ENCODE peak calls at places on chromosome 15, in nine cellular contexts. One of them, this sample, is unnamed.

GRCh38 chr15:98823012-98823458 is 174.7 kb downstream of the IGF1R start:
- DNase-seq in transverse colon: no peak
- DNase-seq in ovary: no peak
- DNase-seq in spleen: no peak
- DNase-seq in endothelial cell of umbilical vein: peak; percentile 59
- DNase-seq in A549: no peak
- DNase-seq in lower leg skin: no peak
- DNase-seq in gastrocnemius medialis: no peak
- DNase-seq in testis: no peak
- DNase-seq in this sample: no peak

GRCh38 chr15:62306851-62307504 is 141.9 kb upstream of the C2CD4B start:
- DNase-seq in A549: peak; percentile 87
- DNase-seq in transverse colon: peak; percentile 44
- DNase-seq in ovary: peak; percentile 32
- DNase-seq in testis: peak; percentile 80
- DNase-seq in endothelial cell of umbilical vein: peak; percentile 70
- DNase-seq in spleen: no peak
- DNase-seq in gastrocnemius medialis: peak; percentile 37
- DNase-seq in lower leg skin: peak; percentile 28
- DNase-seq in this sample: peak; percentile 45

GRCh38 chr15:76183906-76184639 is 124.3 kb downstream of the TMEM266 start:
- DNase-seq in ovary: no peak
- DNase-seq in endothelial cell of umbilical vein: no peak
- DNase-seq in lower leg skin: no peak
- DNase-seq in A549: no peak
- DNase-seq in transverse colon: no peak
- DNase-seq in testis: no peak
- DNase-seq in spleen: no peak
- DNase-seq in gastrocnemius medialis: no peak
- DNase-seq in this sample: no peak

GRCh38 chr15:48112242-48112641 is 8.5 kb upstream of the SLC24A5 start:
- DNase-seq in A549: no peak
- DNase-seq in gastrocnemius medialis: no peak
- DNase-seq in transverse colon: no peak
- DNase-seq in spleen: no peak
- DNase-seq in lower leg skin: no peak
- DNase-seq in testis: no peak
- DNase-seq in ovary: no peak
- DNase-seq in endothelial cell of umbilical vein: peak; percentile 49
- DNase-seq in this sample: peak; percentile 17

GRCh38 chr15:40312370-40313158 is 4.8 kb upstream of the PLCB2 start:
- DNase-seq in testis: no peak
- DNase-seq in gastrocnemius medialis: no peak
- DNase-seq in spleen: peak; percentile 32
- DNase-seq in transverse colon: no peak
- DNase-seq in lower leg skin: no peak
- DNase-seq in endothelial cell of umbilical vein: no peak
- DNase-seq in ovary: no peak
- DNase-seq in A549: no peak
- DNase-seq in this sample: no peak

GRCh38 chr15:29883126-29883525 is 60.9 kb upstream of the TJP1 start:
- DNase-seq in A549: no peak
- DNase-seq in spleen: no peak
- DNase-seq in gastrocnemius medialis: no peak
- DNase-seq in lower leg skin: no peak
- DNase-seq in testis: no peak
- DNase-seq in ovary: no peak
- DNase-seq in endothelial cell of umbilical vein: no peak
- DNase-seq in transverse colon: no peak
- DNase-seq in this sample: no peak

GRCh38 chr15:40055576-40056293 is 16.8 kb upstream of the SRP14 start:
- DNase-seq in endothelial cell of umbilical vein: no peak
- DNase-seq in gastrocnemius medialis: peak; percentile 77
- DNase-seq in ovary: no peak
- DNase-seq in transverse colon: no peak
- DNase-seq in lower leg skin: no peak
- DNase-seq in A549: no peak
- DNase-seq in testis: no peak
- DNase-seq in spleen: peak; percentile 75
- DNase-seq in this sample: no peak

GRCh38 chr15:41513282-41514227 is at the start of gene LTK:
- DNase-seq in ovary: no peak
- DNase-seq in transverse colon: peak; percentile 52
- DNase-seq in gastrocnemius medialis: no peak
- DNase-seq in endothelial cell of umbilical vein: no peak
- DNase-seq in testis: peak; percentile 47
- DNase-seq in lower leg skin: no peak
- DNase-seq in A549: no peak
- DNase-seq in spleen: no peak
- DNase-seq in this sample: peak; percentile 46

GRCh38 chr15:91456921-91457320 is 356.9 kb downstream of the SV2B start:
- DNase-seq in lower leg skin: no peak
- DNase-seq in gastrocnemius medialis: no peak
- DNase-seq in spleen: no peak
- DNase-seq in A549: no peak
- DNase-seq in testis: no peak
- DNase-seq in endothelial cell of umbilical vein: no peak
- DNase-seq in transverse colon: no peak
- DNase-seq in ovary: no peak
- DNase-seq in this sample: no peak

GRCh38 chr15:72118400-72118978 is at the start of gene SENP8:
- DNase-seq in testis: peak; percentile 89
- DNase-seq in endothelial cell of umbilical vein: no peak
- DNase-seq in spleen: no peak
- DNase-seq in gastrocnemius medialis: no peak
- DNase-seq in transverse colon: no peak
- DNase-seq in lower leg skin: no peak
- DNase-seq in A549: peak; percentile 87
- DNase-seq in ovary: no peak
- DNase-seq in this sample: no peak

GRCh38 chr15:72116680-72117447 is 1.1 kb downstream of the MYO9A start:
- DNase-seq in transverse colon: peak; percentile 33
- DNase-seq in A549: peak; percentile 28
- DNase-seq in testis: peak; percentile 62
- DNase-seq in endothelial cell of umbilical vein: peak; percentile 64
- DNase-seq in spleen: no peak
- DNase-seq in ovary: peak; percentile 47
- DNase-seq in gastrocnemius medialis: peak; percentile 20
- DNase-seq in lower leg skin: peak; percentile 53
- DNase-seq in this sample: peak; percentile 60

GRCh38 chr15:72117448-72117697 is 577 bp downstream of the MYO9A start:
- DNase-seq in gastrocnemius medialis: peak; percentile 69
- DNase-seq in endothelial cell of umbilical vein: no peak
- DNase-seq in ovary: peak; percentile 76
- DNase-seq in lower leg skin: peak; percentile 78
- DNase-seq in transverse colon: peak; percentile 82
- DNase-seq in A549: peak; percentile 87
- DNase-seq in testis: peak; percentile 76
- DNase-seq in spleen: no peak
- DNase-seq in this sample: peak; percentile 83

GRCh38 chr15:72113347-72114031 is 4.5 kb downstream of the MYO9A start:
- DNase-seq in endothelial cell of umbilical vein: no peak
- DNase-seq in A549: no peak
- DNase-seq in lower leg skin: no peak
- DNase-seq in ovary: no peak
- DNase-seq in spleen: no peak
- DNase-seq in testis: no peak
- DNase-seq in transverse colon: no peak
- DNase-seq in gastrocnemius medialis: no peak
- DNase-seq in this sample: no peak

DNA sequence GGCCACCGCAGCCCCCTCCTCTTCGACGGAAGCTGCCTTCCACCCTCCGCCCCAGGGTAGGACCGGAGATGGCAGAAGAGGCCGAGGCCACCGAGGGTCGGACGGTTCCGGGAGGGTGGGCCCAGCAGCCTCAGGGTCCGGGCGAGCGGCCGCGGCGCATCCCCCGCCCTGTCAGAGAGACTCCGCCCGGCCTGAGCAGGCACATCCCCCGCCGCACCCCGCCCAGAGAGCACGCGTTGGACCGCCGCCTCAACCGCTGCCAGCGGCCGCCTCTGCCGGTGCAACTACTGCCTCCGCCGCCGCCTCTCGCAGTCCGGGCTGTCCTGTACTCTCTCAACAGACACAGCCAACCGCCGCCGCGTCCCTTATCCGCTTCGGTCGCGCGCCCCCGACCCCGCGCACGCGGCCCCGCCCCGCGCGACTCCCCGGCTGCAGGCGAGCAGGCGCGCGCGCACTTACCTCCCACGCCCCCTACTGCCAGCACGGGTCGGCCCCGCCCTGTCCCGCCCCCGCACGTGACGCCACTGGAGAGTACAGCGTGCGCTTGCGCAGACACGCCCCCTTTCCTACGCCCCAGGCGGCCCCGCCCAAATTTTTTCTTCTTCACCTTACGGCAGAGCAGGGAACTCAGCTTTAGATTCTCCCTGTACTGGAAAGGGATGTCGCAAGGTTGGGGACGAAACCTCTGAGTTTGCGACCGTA is at the start of gene MYO9A:
- DNase-seq in transverse colon: peak; percentile 99
- DNase-seq in endothelial cell of umbilical vein: peak; percentile 99
- DNase-seq in testis: peak; percentile 98
- DNase-seq in lower leg skin: peak; percentile 97
- DNase-seq in gastrocnemius medialis: peak; percentile 96
- DNase-seq in ovary: peak; percentile 98
- DNase-seq in A549: peak; percentile 97
- DNase-seq in spleen: peak; percentile 99
- DNase-seq in this sample: peak; percentile 98
- TF ChIP-seq POLR2A in transverse colon: peak; percentile 66
- TF ChIP-seq POLR2A in endothelial cell of umbilical vein: peak; percentile 55
- TF ChIP-seq POLR2A in testis: no peak
- TF ChIP-seq POLR2A in lower leg skin: no peak
- TF ChIP-seq POLR2A in gastrocnemius medialis: peak; percentile 92
- TF ChIP-seq POLR2A in ovary: peak; percentile 29
- TF ChIP-seq POLR2A in A549: peak; percentile 64
- TF ChIP-seq POLR2A in spleen: no peak
- TF ChIP-seq POLR2A in this sample: peak; percentile 50

DNA sequence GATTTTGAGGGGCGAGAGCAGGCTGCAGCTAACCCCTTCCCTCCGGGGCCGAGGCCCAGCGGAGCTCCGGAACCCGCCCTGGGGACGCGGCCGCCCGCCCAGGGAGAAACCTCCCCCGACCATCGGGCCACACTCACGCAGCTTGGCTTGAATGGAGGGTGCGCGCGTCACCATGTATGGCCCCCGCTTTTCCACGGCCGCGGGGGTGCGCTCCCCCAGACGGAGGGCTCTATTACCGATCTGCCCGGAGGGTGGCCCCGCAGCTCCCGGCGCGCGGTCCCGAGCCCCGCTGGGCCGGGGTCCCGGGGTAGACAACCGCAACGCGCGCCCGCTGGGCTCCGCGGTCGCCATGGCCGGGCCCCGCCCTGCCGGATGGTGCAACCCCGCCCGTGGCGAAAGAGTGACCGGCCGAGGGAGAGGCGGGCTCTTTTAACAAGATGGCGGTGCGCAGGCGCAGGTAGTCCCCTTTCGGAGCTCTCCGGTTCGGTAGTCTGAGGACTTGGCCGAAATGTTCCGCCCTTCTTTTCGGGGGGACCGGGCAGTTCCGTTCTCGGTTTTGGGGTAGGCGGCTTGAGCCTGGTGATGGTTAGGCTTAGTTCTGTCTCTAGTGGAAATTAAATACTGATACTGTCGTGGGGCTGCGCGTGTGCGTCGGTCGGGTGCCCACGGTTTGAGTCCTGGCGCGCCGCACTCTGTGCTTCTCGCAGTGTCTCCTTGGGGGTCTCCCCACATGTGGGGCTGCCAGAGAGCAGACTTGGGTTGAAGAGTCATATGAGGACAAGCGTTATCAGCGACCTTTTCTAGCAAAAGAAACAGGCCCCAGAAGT is at the start of gene FAM219B:
- DNase-seq in testis: peak; percentile 96
- DNase-seq in transverse colon: peak; percentile 95
- DNase-seq in lower leg skin: peak; percentile 88
- DNase-seq in ovary: peak; percentile 94
- DNase-seq in endothelial cell of umbilical vein: peak; percentile 87
- DNase-seq in spleen: peak; percentile 99
- DNase-seq in A549: peak; percentile 98
- DNase-seq in gastrocnemius medialis: peak; percentile 91
- DNase-seq in this sample: peak; percentile 90
- TF ChIP-seq POLR2A in testis: peak; percentile 79
- TF ChIP-seq POLR2A in transverse colon: peak; percentile 73
- TF ChIP-seq POLR2A in lower leg skin: no peak
- TF ChIP-seq POLR2A in ovary: peak; percentile 93
- TF ChIP-seq POLR2A in endothelial cell of umbilical vein: peak; percentile 98
- TF ChIP-seq POLR2A in spleen: peak; percentile 13
- TF ChIP-seq POLR2A in A549: peak; percentile 89
- TF ChIP-seq POLR2A in gastrocnemius medialis: peak; percentile 95
- TF ChIP-seq POLR2A in this sample: peak; percentile 75

GRCh38 chr15:101283931-101284330 is 6.6 kb upstream of the SELENOS start:
- DNase-seq in spleen: no peak
- DNase-seq in lower leg skin: no peak
- DNase-seq in gastrocnemius medialis: no peak
- DNase-seq in A549: no peak
- DNase-seq in testis: peak; percentile 62
- DNase-seq in transverse colon: no peak
- DNase-seq in ovary: no peak
- DNase-seq in endothelial cell of umbilical vein: no peak
- DNase-seq in this sample: no peak

GRCh38 chr15:101277038-101277822 is at the start of gene SELENOS:
- DNase-seq in endothelial cell of umbilical vein: peak; percentile 89
- DNase-seq in spleen: peak; percentile 97
- DNase-seq in transverse colon: peak; percentile 96
- DNase-seq in ovary: peak; percentile 93
- DNase-seq in lower leg skin: peak; percentile 88
- DNase-seq in gastrocnemius medialis: peak; percentile 88
- DNase-seq in testis: peak; percentile 94
- DNase-seq in A549: peak; percentile 76
- DNase-seq in this sample: peak; percentile 91

GRCh38 chr15:101276501-101277037 is 716 bp downstream of the SELENOS start:
- DNase-seq in gastrocnemius medialis: no peak
- DNase-seq in testis: no peak
- DNase-seq in endothelial cell of umbilical vein: peak; percentile 58
- DNase-seq in lower leg skin: no peak
- DNase-seq in transverse colon: no peak
- DNase-seq in spleen: no peak
- DNase-seq in A549: no peak
- DNase-seq in ovary: no peak
- DNase-seq in this sample: peak; percentile 71

GRCh38 chr15:101277943-101278564 is 769 bp upstream of the SELENOS start:
- DNase-seq in gastrocnemius medialis: no peak
- DNase-seq in lower leg skin: no peak
- DNase-seq in transverse colon: no peak
- DNase-seq in spleen: no peak
- DNase-seq in endothelial cell of umbilical vein: no peak
- DNase-seq in testis: no peak
- DNase-seq in ovary: no peak
- DNase-seq in A549: no peak
- DNase-seq in this sample: no peak

GRCh38 chr15:101280007-101280406 is 2.7 kb upstream of the SELENOS start:
- DNase-seq in ovary: no peak
- DNase-seq in spleen: no peak
- DNase-seq in lower leg skin: no peak
- DNase-seq in testis: no peak
- DNase-seq in gastrocnemius medialis: no peak
- DNase-seq in transverse colon: no peak
- DNase-seq in A549: no peak
- DNase-seq in endothelial cell of umbilical vein: no peak
- DNase-seq in this sample: no peak
- TF ChIP-seq POLR2A in ovary: no peak
- TF ChIP-seq POLR2A in spleen: no peak
- TF ChIP-seq POLR2A in lower leg skin: no peak
- TF ChIP-seq POLR2A in testis: no peak
- TF ChIP-seq POLR2A in gastrocnemius medialis: no peak
- TF ChIP-seq POLR2A in transverse colon: no peak
- TF ChIP-seq POLR2A in A549: no peak
- TF ChIP-seq POLR2A in endothelial cell of umbilical vein: no peak
- TF ChIP-seq POLR2A in this sample: no peak

GRCh38 chr15:60889006-60889405 is 340.1 kb downstream of the RORA start:
- DNase-seq in gastrocnemius medialis: no peak
- DNase-seq in ovary: no peak
- DNase-seq in A549: no peak
- DNase-seq in transverse colon: no peak
- DNase-seq in testis: no peak
- DNase-seq in spleen: no peak
- DNase-seq in endothelial cell of umbilical vein: no peak
- DNase-seq in lower leg skin: no peak
- DNase-seq in this sample: no peak
- TF ChIP-seq POLR2A in gastrocnemius medialis: no peak
- TF ChIP-seq POLR2A in ovary: no peak
- TF ChIP-seq POLR2A in A549: no peak
- TF ChIP-seq POLR2A in transverse colon: no peak
- TF ChIP-seq POLR2A in testis: no peak
- TF ChIP-seq POLR2A in spleen: no peak
- TF ChIP-seq POLR2A in endothelial cell of umbilical vein: no peak
- TF ChIP-seq POLR2A in lower leg skin: no peak
- TF ChIP-seq POLR2A in this sample: no peak